ENCODE peak calls at places on chromosomes 13 and 19, in nine cellular contexts. S is GM13976, K is cardiac fibroblast, V is GM23338, G is mesothelial cell of epicardium, R is progenitor cell of endocrine pancreas, A is left ventricle myocardium inferior, Y is AG09309, F is spleen. N is an unnamed sample.

GRCh38 chr13:84126671-84127171 is 244.4 kb upstream of the SLITRK1 start:
- DNase-seq in S (no peak), K (no peak), V (no peak), G (no peak), R (no peak), A (no peak), Y (no peak), F (peak), N (no peak)

GRCh38 chr19:3370728-3371591 is 4.6 kb downstream of the NFIC start:
- DNase-seq in S (peak), K (no peak), V (no peak), G (no peak), R (no peak), A (no peak), Y (no peak), F (no peak), N (no peak)

GRCh38 chr19:16001481-16002312 is 52.9 kb downstream of the OR10H4 start:
- DNase-seq in S (peak), K (peak), V (no peak), G (no peak), R (no peak), A (no peak), Y (no peak), F (no peak), N (peak)

GRCh38 chr13:98393873-98394272 is 183.0 kb downstream of the STK24 start:
- DNase-seq in S (no peak), K (no peak), V (no peak), G (no peak), R (no peak), A (no peak), Y (no peak), F (no peak), N (no peak)

GRCh38 chr13:75180805-75181455 is 301.0 kb downstream of the TBC1D4 start:
- DNase-seq in S (no peak), K (peak), V (no peak), G (no peak), R (no peak), A (no peak), Y (no peak), F (no peak), N (no peak)

GRCh38 chr19:19637523-19638251 is 5.8 kb downstream of the GMIP start:
- DNase-seq in S (no peak), K (no peak), V (peak), G (no peak), R (no peak), A (no peak), Y (no peak), F (peak), N (no peak)

GRCh38 chr19:18097993-18098890 is 664 bp downstream of the MAST3 start:
- DNase-seq in S (no peak), K (no peak), V (no peak), G (no peak), R (no peak), A (no peak), Y (no peak), F (no peak), N (no peak)

GRCh38 chr13:38908574-38908973 is 82.1 kb downstream of the STOML3 start:
- DNase-seq in S (no peak), K (no peak), V (no peak), G (no peak), R (no peak), A (no peak), Y (no peak), F (no peak), N (no peak)

GRCh38 chr19:53960187-53960586 is 2.5 kb upstream of the CACNG8 start:
- DNase-seq in S (peak), K (no peak), V (peak), G (no peak), R (no peak), A (no peak), Y (no peak), F (no peak), N (no peak)

GRCh38 chr19:41373993-41374392 is 2.3 kb upstream of the TMEM91 start:
- DNase-seq in S (no peak), K (peak), V (no peak), G (no peak), R (no peak), A (peak), Y (peak), F (no peak), N (peak)

GRCh38 chr19:28466107-28467045 is 746.6 kb downstream of the UQCRFS1 start:
- DNase-seq in S (peak), K (peak), V (peak), G (peak), R (peak), A (peak), Y (peak), F (peak), N (peak)

GRCh38 chr13:102003848-102004570 is 397.8 kb downstream of the FGF14 start:
- DNase-seq in S (no peak), K (no peak), V (no peak), G (no peak), R (no peak), A (no peak), Y (no peak), F (no peak), N (no peak)

GRCh38 chr13:49627831-49628652 is at the start of gene ARL11:
- DNase-seq in S (peak), K (no peak), V (peak), G (no peak), R (no peak), A (peak), Y (no peak), F (peak), N (no peak)

GRCh38 chr19:33064117-33064777 is 441 bp downstream of the RHPN2 start:
- DNase-seq in S (peak), K (no peak), V (peak), G (peak), R (peak), A (no peak), Y (no peak), F (peak), N (no peak)

GRCh38 chr19:7917292-7918061 is 2.7 kb upstream of the SNAPC2 start:
- DNase-seq in S (peak), K (peak), V (peak), G (peak), R (no peak), A (no peak), Y (no peak), F (peak), N (no peak)

GRCh38 chr13:113122571-113123225 is at the start of gene F10:
- DNase-seq in S (no peak), K (peak), V (peak), G (no peak), R (peak), A (peak), Y (peak), F (peak), N (peak)

GRCh38 chr19:39046037-39046821 is 13.9 kb upstream of the FBXO27 start:
- DNase-seq in S (no peak), K (peak), V (peak), G (no peak), R (no peak), A (no peak), Y (no peak), F (no peak), N (no peak)

GRCh38 chr13:44403720-44404063 is 30.1 kb downstream of the SERP2 start:
- DNase-seq in S (no peak), K (no peak), V (peak), G (no peak), R (no peak), A (no peak), Y (no peak), F (no peak), N (no peak)

GRCh38 chr13:60111726-60112125 is 52.0 kb downstream of the DIAPH3 start:
- DNase-seq in S (no peak), K (no peak), V (no peak), G (no peak), R (no peak), A (no peak), Y (no peak), F (no peak), N (no peak)

GRCh38 chr13:24220086-24220703 is 59.7 kb downstream of the SPATA13 start:
- DNase-seq in S (peak), K (peak), V (peak), G (no peak), R (no peak), A (no peak), Y (peak), F (no peak), N (peak)

GRCh38 chr13:97441414-97441813 is 7.4 kb downstream of the RAP2A start:
- DNase-seq in S (no peak), K (no peak), V (no peak), G (no peak), R (no peak), A (no peak), Y (no peak), F (no peak), N (no peak)

DNA sequence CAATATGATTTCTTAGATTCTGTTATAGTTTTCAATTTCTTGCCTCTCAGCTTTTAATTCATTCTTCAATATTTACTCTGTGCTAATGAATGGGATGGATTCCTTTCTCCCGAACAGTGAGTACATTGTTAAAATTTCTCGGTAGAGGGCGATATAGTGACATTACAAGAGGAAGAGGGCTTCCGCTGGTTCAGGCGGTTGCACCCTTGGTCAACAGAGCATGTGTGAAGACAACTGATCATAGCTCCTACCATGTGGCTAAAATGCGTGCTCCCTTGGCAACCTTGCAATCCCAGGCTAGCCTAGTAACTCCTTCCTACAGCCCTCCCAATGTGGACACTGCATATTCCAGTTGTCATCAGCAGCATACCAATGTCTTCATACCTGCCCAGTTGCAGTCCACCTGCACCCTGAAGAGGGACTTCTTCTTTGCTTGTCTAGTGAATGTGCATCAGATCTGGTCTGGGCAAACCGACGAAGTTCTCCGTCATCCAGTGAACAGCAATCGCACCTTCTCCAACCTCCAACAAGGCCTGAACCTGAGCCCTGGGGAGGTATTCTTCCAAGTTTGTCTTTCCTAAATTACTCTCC is 653.0 kb upstream of the GPC6 start:
- DNase-seq in S (no peak), K (peak), V (peak), G (no peak), R (no peak), A (no peak), Y (no peak), F (no peak), N (no peak)
- TF ChIP-seq CTCF in S (no peak), K (no peak), V (peak), G (no peak), R (peak), A (peak), Y (no peak), F (no peak), N (no peak)

GRCh38 chr19:42872608-42873007 is 6.9 kb downstream of the PSG1 start:
- DNase-seq in S (no peak), K (no peak), V (no peak), G (no peak), R (no peak), A (no peak), Y (no peak), F (no peak), N (no peak)
- TF ChIP-seq CTCF in S (no peak), K (no peak), V (no peak), G (no peak), R (no peak), A (no peak), Y (peak), F (no peak), N (peak)

GRCh38 chr19:46014534-46014933 is 8.3 kb downstream of the PGLYRP1 start:
- DNase-seq in S (no peak), K (no peak), V (no peak), G (no peak), R (no peak), A (no peak), Y (no peak), F (no peak), N (no peak)

GRCh38 chr19:46016426-46017094 is 6.3 kb downstream of the PGLYRP1 start:
- DNase-seq in S (peak), K (peak), V (peak), G (peak), R (peak), A (peak), Y (no peak), F (peak), N (peak)

GRCh38 chr19:46015961-46016425 is 6.9 kb downstream of the PGLYRP1 start:
- DNase-seq in S (peak), K (no peak), V (peak), G (no peak), R (no peak), A (no peak), Y (no peak), F (peak), N (no peak)

GRCh38 chr19:46017095-46017429 is 5.8 kb downstream of the PGLYRP1 start:
- DNase-seq in S (no peak), K (no peak), V (no peak), G (no peak), R (no peak), A (no peak), Y (no peak), F (no peak), N (no peak)

DNA sequence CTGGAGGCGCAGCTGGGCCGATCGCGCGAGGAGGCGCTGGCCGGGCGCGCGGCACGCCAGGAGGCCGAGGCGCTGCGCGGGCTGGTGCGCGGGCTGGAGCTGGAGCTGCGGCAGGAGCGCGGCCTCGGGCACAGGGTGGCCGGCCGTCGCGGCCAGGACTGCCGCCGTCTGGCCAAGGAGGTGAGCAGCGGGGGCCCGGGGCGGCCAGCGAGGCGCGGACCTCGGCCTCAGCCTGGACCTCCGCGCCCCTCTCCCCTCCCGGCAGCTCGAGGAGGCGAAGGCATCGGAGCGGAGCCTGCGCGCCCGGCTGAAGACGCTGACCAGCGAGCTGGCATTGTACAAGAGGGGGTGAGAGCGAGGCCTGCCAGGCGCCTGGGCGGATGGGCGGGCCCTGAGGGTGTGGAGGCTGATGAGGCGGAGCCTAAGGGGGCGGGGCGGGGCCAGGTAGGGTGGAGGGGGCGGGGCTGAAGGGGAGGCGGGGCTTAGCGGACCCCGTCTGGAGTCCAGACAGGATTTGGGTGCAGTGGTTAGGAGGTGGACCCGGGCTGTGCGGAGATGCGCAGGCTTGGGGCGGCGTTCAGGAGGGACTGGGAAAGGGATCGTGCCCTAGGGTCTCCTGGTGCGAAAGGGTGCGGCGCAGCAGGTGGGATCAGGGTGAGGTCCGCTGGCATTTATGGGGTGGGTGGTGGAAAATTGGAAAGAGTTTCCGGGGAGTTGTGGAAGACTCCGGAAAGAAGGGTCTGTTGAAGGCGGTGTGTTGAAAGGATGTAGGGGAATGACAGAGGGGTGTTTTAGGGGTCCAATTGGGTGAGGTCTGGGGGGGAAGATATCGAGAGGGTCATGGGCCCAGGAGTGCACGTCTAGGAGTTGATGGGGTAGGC is 7.5 kb downstream of the PGLYRP1 start:
- DNase-seq in S (peak), K (peak), V (peak), G (no peak), R (peak), A (peak), Y (no peak), F (peak), N (no peak)
- TF ChIP-seq CTCF in S (no peak), K (no peak), V (no peak), G (no peak), R (no peak), A (no peak), Y (no peak), F (no peak), N (no peak)

GRCh38 chr13:81138353-81138995 is 797.5 kb upstream of the SPRY2 start:
- DNase-seq in S (no peak), K (no peak), V (no peak), G (no peak), R (no peak), A (no peak), Y (no peak), F (no peak), N (no peak)

GRCh38 chr13:81140675-81141074 is 799.7 kb upstream of the SPRY2 start:
- DNase-seq in S (no peak), K (no peak), V (peak), G (no peak), R (no peak), A (no peak), Y (no peak), F (no peak), N (no peak)

DNA sequence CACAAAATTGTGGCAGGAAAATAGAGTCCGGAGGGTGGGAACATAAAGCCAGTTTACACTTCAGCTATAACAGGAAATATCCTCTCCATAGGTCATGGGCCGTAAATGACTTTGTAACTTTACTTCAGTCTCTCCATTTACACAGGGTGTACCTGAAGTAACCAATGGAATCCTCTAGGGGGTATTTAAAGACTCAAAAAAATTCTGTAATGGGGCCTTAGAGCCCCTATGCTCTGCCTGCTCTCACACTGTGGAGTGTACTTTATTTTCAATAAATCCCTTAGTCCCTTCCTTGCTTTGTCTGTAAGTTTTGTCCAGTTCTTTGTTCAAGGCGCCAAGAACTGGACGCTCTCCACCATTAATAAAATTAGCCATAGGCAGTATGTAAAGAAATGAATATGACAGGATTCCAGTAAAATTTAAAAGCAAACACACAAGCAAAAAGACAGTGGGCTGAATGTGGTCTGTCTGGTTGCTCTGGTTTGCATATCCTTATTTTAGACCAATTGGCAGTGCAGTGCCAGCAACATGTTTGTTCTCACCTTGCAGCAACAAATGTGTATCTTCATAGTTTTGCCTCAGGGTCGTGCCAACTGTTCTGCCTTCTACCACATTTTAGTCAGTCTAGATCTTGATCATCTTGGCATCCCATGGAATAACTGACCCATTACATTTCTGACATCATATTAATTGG is 801.5 kb upstream of the SPRY2 start:
- DNase-seq in S (no peak), K (no peak), V (peak), G (no peak), R (no peak), A (no peak), Y (no peak), F (no peak), N (no peak)
- TF ChIP-seq CTCF in S (no peak), K (no peak), V (peak), G (no peak), R (peak), A (no peak), Y (no peak), F (no peak), N (no peak)

GRCh38 chr19:36851898-36852297 is 1.2 kb downstream of the ZNF345 start:
- DNase-seq in S (no peak), K (no peak), V (no peak), G (no peak), R (no peak), A (no peak), Y (no peak), F (no peak), N (no peak)

GRCh38 chr19:36847968-36848367 is 2.7 kb upstream of the ZNF345 start:
- DNase-seq in S (no peak), K (no peak), V (no peak), G (no peak), R (no peak), A (no peak), Y (no peak), F (no peak), N (no peak)

GRCh38 chr19:36850646-36851442 is at the start of gene ZNF345:
- DNase-seq in S (peak), K (peak), V (peak), G (peak), R (peak), A (peak), Y (peak), F (peak), N (peak)

DNA sequence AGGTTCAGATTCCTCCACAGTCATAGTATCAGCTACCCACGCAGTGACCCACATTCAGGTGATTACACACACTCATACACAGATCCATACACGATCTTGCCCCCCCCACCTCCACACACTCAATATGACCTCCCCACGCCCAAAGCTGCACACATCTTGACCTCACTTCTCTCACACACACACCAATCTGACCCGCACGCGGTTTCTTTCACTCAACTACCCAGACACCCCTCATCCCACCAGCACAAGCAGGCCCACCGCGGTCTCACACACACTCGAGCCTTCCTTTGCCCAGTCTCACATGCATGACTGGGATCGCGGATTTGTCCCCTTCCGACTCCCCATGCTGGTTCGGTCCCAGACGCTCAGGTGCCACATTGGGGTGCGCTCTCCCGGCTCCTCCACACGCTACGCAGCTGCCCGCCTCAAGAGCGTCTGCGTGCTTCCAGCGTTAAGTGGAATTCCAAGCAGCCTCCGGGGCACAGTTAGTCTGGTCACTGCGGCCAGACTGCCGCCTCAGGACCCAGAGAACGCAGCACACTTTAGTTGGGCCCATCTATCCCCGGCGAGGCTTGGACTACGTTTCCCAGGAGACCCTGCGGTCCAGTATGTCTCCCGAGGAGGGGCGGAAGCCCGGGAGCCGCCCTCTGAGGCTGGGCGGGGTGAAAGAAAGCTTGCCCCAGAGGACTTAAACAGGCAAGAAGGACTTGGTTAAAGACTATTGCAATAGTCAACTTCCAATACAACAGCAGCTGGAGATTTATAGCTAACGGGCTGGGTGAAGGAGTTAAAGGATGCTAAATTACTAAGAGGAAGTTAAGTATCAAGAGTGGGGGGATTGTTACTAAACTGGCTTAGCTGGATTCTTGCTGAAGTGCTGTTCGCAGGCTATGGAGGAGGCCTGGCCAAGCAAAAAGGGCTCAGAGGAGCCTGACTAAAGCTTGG is 703 bp upstream of the ZNF345 start:
- DNase-seq in S (peak), K (peak), V (peak), G (peak), R (peak), A (peak), Y (peak), F (peak), N (peak)
- TF ChIP-seq CTCF in S (no peak), K (no peak), V (no peak), G (no peak), R (no peak), A (no peak), Y (no peak), F (peak), N (no peak)

DNA sequence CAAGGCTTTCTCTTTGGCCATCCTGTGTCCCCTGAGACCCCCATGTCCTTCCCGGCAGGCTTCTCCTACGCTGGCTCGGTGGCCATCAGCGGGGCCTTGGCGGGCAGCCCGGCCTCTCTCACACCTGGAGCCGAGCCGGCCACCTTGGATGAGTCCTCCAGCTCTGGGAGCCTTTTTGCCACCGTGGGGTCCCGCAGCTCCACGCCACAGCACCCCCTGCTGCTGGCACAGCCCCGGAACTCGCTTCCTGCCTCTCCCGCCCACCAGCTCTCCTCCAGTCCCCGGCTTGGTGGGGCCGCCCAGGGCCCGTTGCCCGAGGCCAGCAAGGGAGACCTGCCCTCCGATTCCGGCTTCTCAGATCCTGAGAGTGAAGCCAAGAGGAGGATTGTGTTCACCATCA is 14.2 kb downstream of the PLEKHJ1 start:
- DNase-seq in S (no peak), K (no peak), V (no peak), G (no peak), R (no peak), A (no peak), Y (no peak), F (no peak), N (no peak)
- TF ChIP-seq CTCF in S (no peak), K (peak), V (no peak), G (no peak), R (peak), A (peak), Y (peak), F (no peak), N (peak)

N was measured in AG09319.